ENCODE peak calls at places on chromosomes 3 and 15, in six cellular contexts. One of them, this sample, is unnamed.

GRCh38 chr15:42933886-42934667 is 13.5 kb upstream of the TTBK2 start:
- DNase-seq in uterus: no peak
- DNase-seq in GM12878: no peak
- DNase-seq in cardiac muscle cell: no peak
- DNase-seq in ovary: no peak
- DNase-seq in fibroblast of lung: no peak
- DNase-seq in this sample: no peak

GRCh38 chr3:128850544-128850943 is 28.9 kb upstream of the ACAD9 start:
- DNase-seq in uterus: no peak
- DNase-seq in GM12878: no peak
- DNase-seq in cardiac muscle cell: no peak
- DNase-seq in ovary: no peak
- DNase-seq in fibroblast of lung: no peak
- DNase-seq in this sample: no peak

GRCh38 chr3:140344601-140345000 is 333.3 kb upstream of the TRIM42 start:
- DNase-seq in uterus: no peak
- DNase-seq in GM12878: no peak
- DNase-seq in cardiac muscle cell: no peak
- DNase-seq in ovary: no peak
- DNase-seq in fibroblast of lung: no peak
- DNase-seq in this sample: no peak

GRCh38 chr3:2172561-2173171 is 74.0 kb downstream of the CNTN4 start:
- DNase-seq in uterus: no peak
- DNase-seq in GM12878: no peak
- DNase-seq in cardiac muscle cell: no peak
- DNase-seq in ovary: no peak
- DNase-seq in fibroblast of lung: no peak
- DNase-seq in this sample: no peak

GRCh38 chr3:54905230-54905888 is 22.5 kb downstream of the LRTM1 start:
- DNase-seq in uterus: no peak
- DNase-seq in GM12878: no peak
- DNase-seq in cardiac muscle cell: peak
- DNase-seq in ovary: no peak
- DNase-seq in fibroblast of lung: no peak
- DNase-seq in this sample: no peak

GRCh38 chr3:60933828-60934227 is 317.4 kb downstream of the FHIT start:
- DNase-seq in uterus: no peak
- DNase-seq in GM12878: no peak
- DNase-seq in cardiac muscle cell: no peak
- DNase-seq in ovary: no peak
- DNase-seq in fibroblast of lung: no peak
- DNase-seq in this sample: no peak

GRCh38 chr15:100026041-100026440 is 292.8 kb upstream of the LYSMD4 start:
- DNase-seq in uterus: no peak
- DNase-seq in GM12878: no peak
- DNase-seq in cardiac muscle cell: no peak
- DNase-seq in ovary: no peak
- DNase-seq in fibroblast of lung: no peak
- DNase-seq in this sample: no peak

GRCh38 chr15:66749841-66750575 is 48.0 kb downstream of the SMAD6 start:
- DNase-seq in uterus: no peak
- DNase-seq in GM12878: no peak
- DNase-seq in cardiac muscle cell: peak
- DNase-seq in ovary: no peak
- DNase-seq in fibroblast of lung: no peak
- DNase-seq in this sample: no peak

GRCh38 chr3:41972802-41973201 is 10.9 kb upstream of the ULK4 start:
- DNase-seq in uterus: no peak
- DNase-seq in GM12878: no peak
- DNase-seq in cardiac muscle cell: no peak
- DNase-seq in ovary: no peak
- DNase-seq in fibroblast of lung: no peak
- DNase-seq in this sample: no peak

GRCh38 chr3:125374501-125374995 is 577 bp downstream of the ZNF148 start:
- DNase-seq in uterus: peak
- DNase-seq in GM12878: no peak
- DNase-seq in cardiac muscle cell: peak
- DNase-seq in ovary: no peak
- DNase-seq in fibroblast of lung: peak
- DNase-seq in this sample: no peak

GRCh38 chr3:50237133-50237651 is 1.2 kb downstream of the GNAI2 start:
- DNase-seq in uterus: no peak
- DNase-seq in GM12878: no peak
- DNase-seq in cardiac muscle cell: peak
- DNase-seq in ovary: no peak
- DNase-seq in fibroblast of lung: peak
- DNase-seq in this sample: no peak

GRCh38 chr3:159144891-159145290 is 343.0 kb downstream of the MFSD1 start:
- DNase-seq in uterus: no peak
- DNase-seq in GM12878: no peak
- DNase-seq in cardiac muscle cell: no peak
- DNase-seq in ovary: no peak
- DNase-seq in fibroblast of lung: no peak
- DNase-seq in this sample: no peak

GRCh38 chr15:40328711-40329240 is 5.3 kb downstream of the INAFM2 start:
- DNase-seq in uterus: no peak
- DNase-seq in GM12878: no peak
- DNase-seq in cardiac muscle cell: no peak
- DNase-seq in ovary: no peak
- DNase-seq in fibroblast of lung: no peak
- DNase-seq in this sample: no peak

GRCh38 chr15:93196136-93196670 is 107.2 kb upstream of the RGMA start:
- DNase-seq in uterus: no peak
- DNase-seq in GM12878: no peak
- DNase-seq in cardiac muscle cell: no peak
- DNase-seq in ovary: no peak
- DNase-seq in fibroblast of lung: no peak
- DNase-seq in this sample: no peak

GRCh38 chr15:37253877-37254276 is 153.5 kb upstream of the MEIS2 start:
- DNase-seq in uterus: no peak
- DNase-seq in GM12878: no peak
- DNase-seq in cardiac muscle cell: no peak
- DNase-seq in ovary: no peak
- DNase-seq in fibroblast of lung: no peak
- DNase-seq in this sample: no peak

GRCh38 chr3:73563896-73564582 is 60.7 kb downstream of the PDZRN3 start:
- DNase-seq in uterus: no peak
- DNase-seq in GM12878: no peak
- DNase-seq in cardiac muscle cell: no peak
- DNase-seq in ovary: no peak
- DNase-seq in fibroblast of lung: no peak
- DNase-seq in this sample: no peak

GRCh38 chr3:116148881-116149530 is 296.3 kb downstream of the LSAMP start:
- DNase-seq in uterus: no peak
- DNase-seq in GM12878: no peak
- DNase-seq in cardiac muscle cell: no peak
- DNase-seq in ovary: no peak
- DNase-seq in fibroblast of lung: peak
- DNase-seq in this sample: no peak

GRCh38 chr15:64284037-64284436 is 71.9 kb downstream of the CSNK1G1 start:
- DNase-seq in uterus: no peak
- DNase-seq in GM12878: no peak
- DNase-seq in cardiac muscle cell: peak
- DNase-seq in ovary: no peak
- DNase-seq in fibroblast of lung: peak
- DNase-seq in this sample: no peak

GRCh38 chr15:40439461-40440299 is 1.1 kb upstream of the BAHD1 start:
- DNase-seq in uterus: peak
- DNase-seq in GM12878: no peak
- DNase-seq in cardiac muscle cell: peak
- DNase-seq in ovary: peak
- DNase-seq in fibroblast of lung: no peak
- DNase-seq in this sample: no peak

GRCh38 chr3:24628523-24629258 is 134.0 kb upstream of the THRB start:
- DNase-seq in uterus: no peak
- DNase-seq in GM12878: no peak
- DNase-seq in cardiac muscle cell: no peak
- DNase-seq in ovary: no peak
- DNase-seq in fibroblast of lung: peak
- DNase-seq in this sample: no peak

GRCh38 chr3:11238880-11239279 is 33.3 kb upstream of the ATG7 start:
- DNase-seq in uterus: no peak
- DNase-seq in GM12878: no peak
- DNase-seq in cardiac muscle cell: peak
- DNase-seq in ovary: no peak
- DNase-seq in fibroblast of lung: peak
- DNase-seq in this sample: no peak

GRCh38 chr15:100902436-100903190 is 16.5 kb upstream of the LRRK1 start:
- DNase-seq in uterus: peak
- DNase-seq in GM12878: no peak
- DNase-seq in cardiac muscle cell: peak
- DNase-seq in ovary: peak
- DNase-seq in fibroblast of lung: peak
- DNase-seq in this sample: peak

GRCh38 chr15:71252036-71252898 is 137.0 kb downstream of the THSD4 start:
- DNase-seq in uterus: peak
- DNase-seq in GM12878: no peak
- DNase-seq in cardiac muscle cell: peak
- DNase-seq in ovary: no peak
- DNase-seq in fibroblast of lung: no peak
- DNase-seq in this sample: no peak

DNA sequence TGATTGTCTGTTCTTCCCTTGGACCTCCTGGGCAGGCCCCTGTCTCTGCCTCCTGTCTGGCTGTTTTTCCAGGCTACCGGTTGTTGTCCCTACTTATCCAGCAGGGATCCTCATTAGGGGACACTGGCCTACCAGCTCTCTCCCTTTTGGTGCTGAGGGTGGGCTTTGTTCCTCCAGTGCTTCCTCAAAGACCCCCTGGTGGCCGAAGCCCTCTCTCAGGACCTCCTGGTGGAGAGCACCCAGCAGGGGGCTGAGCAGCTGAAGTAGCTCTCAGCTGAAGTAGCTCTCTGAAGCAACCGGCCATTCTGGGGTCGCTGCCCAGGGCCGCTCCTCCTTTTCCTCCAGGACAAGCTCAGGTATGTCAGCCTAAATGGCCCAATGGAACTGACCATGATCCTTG is 27.5 kb downstream of the ARNT2 start:
- DNase-seq in uterus: no peak
- DNase-seq in GM12878: no peak
- DNase-seq in cardiac muscle cell: no peak
- DNase-seq in ovary: no peak
- DNase-seq in fibroblast of lung: no peak
- DNase-seq in this sample: no peak
- H3K27ac ChIP-seq in uterus: no peak
- H3K27ac ChIP-seq in GM12878: no peak
- H3K27ac ChIP-seq in cardiac muscle cell: no peak
- H3K27ac ChIP-seq in ovary: no peak
- H3K27ac ChIP-seq in fibroblast of lung: no peak
- H3K27ac ChIP-seq in this sample: no peak

GRCh38 chr15:39127925-39128617 is 452.8 kb upstream of the THBS1 start:
- DNase-seq in uterus: no peak
- DNase-seq in GM12878: no peak
- DNase-seq in cardiac muscle cell: peak
- DNase-seq in ovary: no peak
- DNase-seq in fibroblast of lung: peak
- DNase-seq in this sample: no peak

GRCh38 chr15:39127151-39127815 is 453.6 kb upstream of the THBS1 start:
- DNase-seq in uterus: no peak
- DNase-seq in GM12878: no peak
- DNase-seq in cardiac muscle cell: peak
- DNase-seq in ovary: no peak
- DNase-seq in fibroblast of lung: no peak
- DNase-seq in this sample: no peak

GRCh38 chr15:39124925-39125625 is 455.8 kb upstream of the THBS1 start:
- DNase-seq in uterus: no peak
- DNase-seq in GM12878: no peak
- DNase-seq in cardiac muscle cell: no peak
- DNase-seq in ovary: no peak
- DNase-seq in fibroblast of lung: no peak
- DNase-seq in this sample: no peak

GRCh38 chr15:39124155-39124924 is 456.5 kb upstream of the THBS1 start:
- DNase-seq in uterus: no peak
- DNase-seq in GM12878: no peak
- DNase-seq in cardiac muscle cell: peak
- DNase-seq in ovary: no peak
- DNase-seq in fibroblast of lung: no peak
- DNase-seq in this sample: no peak

DNA sequence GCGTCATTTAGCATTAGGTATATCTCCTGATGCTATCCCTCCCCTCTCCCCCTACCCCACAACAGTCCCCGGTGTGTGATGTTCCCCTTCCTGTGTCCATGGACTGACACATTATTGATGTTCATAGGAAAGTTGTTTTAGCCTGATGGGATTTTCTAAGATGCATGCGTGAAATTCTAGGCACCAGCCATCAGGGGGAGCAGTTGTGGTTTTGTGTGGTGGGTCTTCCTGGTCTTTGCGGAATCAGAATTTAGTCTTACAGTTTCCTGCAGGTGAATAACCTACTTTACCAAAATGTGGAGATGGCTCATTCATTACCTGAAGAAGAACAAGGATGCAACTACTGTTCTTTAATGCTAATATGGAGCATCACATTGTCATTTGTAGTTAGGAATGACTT is 455.0 kb upstream of the THBS1 start:
- DNase-seq in uterus: no peak
- DNase-seq in GM12878: no peak
- DNase-seq in cardiac muscle cell: peak
- DNase-seq in ovary: no peak
- DNase-seq in fibroblast of lung: peak
- DNase-seq in this sample: no peak
- TF ChIP-seq CTCF in uterus: peak
- TF ChIP-seq CTCF in GM12878: peak
- TF ChIP-seq CTCF in cardiac muscle cell: peak
- TF ChIP-seq CTCF in ovary: no peak
- TF ChIP-seq CTCF in fibroblast of lung: peak
- TF ChIP-seq CTCF in this sample: peak

GRCh38 chr3:197561926-197562325 is 6.2 kb upstream of the BDH1 start:
- DNase-seq in uterus: no peak
- DNase-seq in GM12878: peak
- DNase-seq in cardiac muscle cell: no peak
- DNase-seq in ovary: no peak
- DNase-seq in fibroblast of lung: no peak
- DNase-seq in this sample: no peak
- H3K4me3 ChIP-seq in uterus: no peak
- H3K4me3 ChIP-seq in GM12878: peak
- H3K4me3 ChIP-seq in cardiac muscle cell: no peak
- H3K4me3 ChIP-seq in ovary: no peak
- H3K4me3 ChIP-seq in fibroblast of lung: no peak
- H3K4me3 ChIP-seq in this sample: no peak

GRCh38 chr3:119230745-119231144 is 9.9 kb downstream of the B4GALT4 start:
- DNase-seq in uterus: no peak
- DNase-seq in GM12878: no peak
- DNase-seq in cardiac muscle cell: no peak
- DNase-seq in ovary: no peak
- DNase-seq in fibroblast of lung: no peak
- DNase-seq in this sample: no peak

GRCh38 chr3:119236756-119237155 is 3.9 kb downstream of the B4GALT4 start:
- DNase-seq in uterus: no peak
- DNase-seq in GM12878: no peak
- DNase-seq in cardiac muscle cell: no peak
- DNase-seq in ovary: no peak
- DNase-seq in fibroblast of lung: no peak
- DNase-seq in this sample: no peak

GRCh38 chr3:119237299-119237698 is 3.4 kb downstream of the B4GALT4 start:
- DNase-seq in uterus: no peak
- DNase-seq in GM12878: no peak
- DNase-seq in cardiac muscle cell: peak
- DNase-seq in ovary: no peak
- DNase-seq in fibroblast of lung: no peak
- DNase-seq in this sample: no peak

GRCh38 chr3:119235151-119235550 is 5.5 kb downstream of the B4GALT4 start:
- DNase-seq in uterus: no peak
- DNase-seq in GM12878: no peak
- DNase-seq in cardiac muscle cell: peak
- DNase-seq in ovary: no peak
- DNase-seq in fibroblast of lung: no peak
- DNase-seq in this sample: no peak

GRCh38 chr3:119234610-119235009 is 6.1 kb downstream of the B4GALT4 start:
- DNase-seq in uterus: no peak
- DNase-seq in GM12878: no peak
- DNase-seq in cardiac muscle cell: no peak
- DNase-seq in ovary: no peak
- DNase-seq in fibroblast of lung: no peak
- DNase-seq in this sample: no peak
- H3K27ac ChIP-seq in uterus: no peak
- H3K27ac ChIP-seq in GM12878: no peak
- H3K27ac ChIP-seq in cardiac muscle cell: no peak
- H3K27ac ChIP-seq in ovary: no peak
- H3K27ac ChIP-seq in fibroblast of lung: no peak
- H3K27ac ChIP-seq in this sample: peak

This sample was measured in thoracic aorta.